ENCODE peak calls at places on chromosomes 7 and 10, in eight cellular contexts. One of them, this sample, is unnamed.

GRCh38 chr10:92108747-92109146 is 182.1 kb downstream of the CPEB3 start:
- DNase-seq in LoVo: no peak
- DNase-seq in psoas muscle: no peak
- DNase-seq in skeletal muscle cell: no peak
- DNase-seq in brain microvascular endothelial cell: no peak
- DNase-seq in ELR: no peak
- DNase-seq in C1 segment of cervical spinal cord: no peak
- DNase-seq in heart right ventricle: no peak
- DNase-seq in this sample: no peak

GRCh38 chr7:31794851-31795250 is 107.8 kb downstream of the PPP1R17 start:
- DNase-seq in brain microvascular endothelial cell: no peak
- DNase-seq in skeletal muscle cell: no peak
- DNase-seq in ELR: peak
- DNase-seq in psoas muscle: no peak
- DNase-seq in LoVo: no peak
- DNase-seq in heart right ventricle: no peak
- DNase-seq in C1 segment of cervical spinal cord: no peak
- DNase-seq in this sample: no peak

GRCh38 chr10:108086502-108086901 is 922.0 kb upstream of the SORCS1 start:
- DNase-seq in brain microvascular endothelial cell: no peak
- DNase-seq in C1 segment of cervical spinal cord: no peak
- DNase-seq in LoVo: no peak
- DNase-seq in psoas muscle: no peak
- DNase-seq in skeletal muscle cell: no peak
- DNase-seq in heart right ventricle: no peak
- DNase-seq in ELR: no peak
- DNase-seq in this sample: no peak

GRCh38 chr7:44145969-44146897 is 5.1 kb upstream of the MYL7 start:
- DNase-seq in LoVo: no peak
- DNase-seq in C1 segment of cervical spinal cord: peak
- DNase-seq in heart right ventricle: peak
- DNase-seq in brain microvascular endothelial cell: peak
- DNase-seq in psoas muscle: peak
- DNase-seq in skeletal muscle cell: no peak
- DNase-seq in ELR: peak
- DNase-seq in this sample: peak

GRCh38 chr7:32357535-32358277 is 132.5 kb downstream of the LSM5 start:
- DNase-seq in psoas muscle: no peak
- DNase-seq in LoVo: peak
- DNase-seq in C1 segment of cervical spinal cord: no peak
- DNase-seq in brain microvascular endothelial cell: no peak
- DNase-seq in skeletal muscle cell: no peak
- DNase-seq in ELR: peak
- DNase-seq in heart right ventricle: no peak
- DNase-seq in this sample: no peak

GRCh38 chr10:95480102-95480900 is 80.9 kb downstream of the SORBS1 start:
- DNase-seq in LoVo: no peak
- DNase-seq in ELR: peak
- DNase-seq in heart right ventricle: peak
- DNase-seq in C1 segment of cervical spinal cord: no peak
- DNase-seq in psoas muscle: no peak
- DNase-seq in brain microvascular endothelial cell: no peak
- DNase-seq in skeletal muscle cell: no peak
- DNase-seq in this sample: no peak

GRCh38 chr7:139777304-139777890 is 401 bp downstream of the HIPK2 start:
- DNase-seq in LoVo: peak
- DNase-seq in skeletal muscle cell: no peak
- DNase-seq in heart right ventricle: no peak
- DNase-seq in C1 segment of cervical spinal cord: peak
- DNase-seq in ELR: peak
- DNase-seq in psoas muscle: peak
- DNase-seq in brain microvascular endothelial cell: no peak
- DNase-seq in this sample: peak

GRCh38 chr7:124276005-124276606 is 243.2 kb upstream of the TMEM229A start:
- DNase-seq in skeletal muscle cell: no peak
- DNase-seq in psoas muscle: no peak
- DNase-seq in C1 segment of cervical spinal cord: no peak
- DNase-seq in brain microvascular endothelial cell: peak
- DNase-seq in ELR: peak
- DNase-seq in heart right ventricle: no peak
- DNase-seq in LoVo: peak
- DNase-seq in this sample: no peak

GRCh38 chr7:116802784-116803183 is 59.6 kb upstream of the CAPZA2 start:
- DNase-seq in skeletal muscle cell: no peak
- DNase-seq in LoVo: peak
- DNase-seq in ELR: peak
- DNase-seq in psoas muscle: no peak
- DNase-seq in C1 segment of cervical spinal cord: no peak
- DNase-seq in brain microvascular endothelial cell: peak
- DNase-seq in heart right ventricle: peak
- DNase-seq in this sample: no peak

GRCh38 chr7:86207740-86208139 is 436.0 kb upstream of the GRM3 start:
- DNase-seq in ELR: no peak
- DNase-seq in LoVo: no peak
- DNase-seq in psoas muscle: no peak
- DNase-seq in heart right ventricle: no peak
- DNase-seq in skeletal muscle cell: no peak
- DNase-seq in C1 segment of cervical spinal cord: no peak
- DNase-seq in brain microvascular endothelial cell: no peak
- DNase-seq in this sample: no peak

GRCh38 chr7:38374507-38374906 is 101.1 kb upstream of the TARP start:
- DNase-seq in C1 segment of cervical spinal cord: no peak
- DNase-seq in psoas muscle: no peak
- DNase-seq in skeletal muscle cell: no peak
- DNase-seq in ELR: peak
- DNase-seq in heart right ventricle: peak
- DNase-seq in LoVo: peak
- DNase-seq in brain microvascular endothelial cell: peak
- DNase-seq in this sample: no peak

GRCh38 chr10:35372329-35372728 is 36.0 kb downstream of the CCNY start:
- DNase-seq in C1 segment of cervical spinal cord: no peak
- DNase-seq in heart right ventricle: peak
- DNase-seq in psoas muscle: peak
- DNase-seq in LoVo: no peak
- DNase-seq in skeletal muscle cell: no peak
- DNase-seq in ELR: peak
- DNase-seq in brain microvascular endothelial cell: no peak
- DNase-seq in this sample: no peak

GRCh38 chr10:72693599-72693915 is 1.6 kb downstream of the MCU start:
- DNase-seq in skeletal muscle cell: no peak
- DNase-seq in ELR: no peak
- DNase-seq in C1 segment of cervical spinal cord: no peak
- DNase-seq in heart right ventricle: no peak
- DNase-seq in brain microvascular endothelial cell: no peak
- DNase-seq in psoas muscle: no peak
- DNase-seq in LoVo: no peak
- DNase-seq in this sample: no peak

This sample was measured in type B pancreatic cell.